ENCODE peak calls at places on chromosomes 2 and 18, in seven cellular contexts. One of them, this sample, is unnamed.

GRCh38 chr2:31354837-31355236 is 59.7 kb downstream of the XDH start:
- DNase-seq in HepG2: no peak
- DNase-seq in GM12878: no peak
- DNase-seq in K562: no peak
- DNase-seq in esophagus muscularis mucosa: no peak
- DNase-seq in sigmoid colon: no peak
- DNase-seq in transverse colon: no peak
- DNase-seq in this sample: no peak

GRCh38 chr2:64471616-64472015 is 17.7 kb downstream of the LGALSL start:
- DNase-seq in esophagus muscularis mucosa: no peak
- DNase-seq in HepG2: no peak
- DNase-seq in K562: no peak
- DNase-seq in GM12878: no peak
- DNase-seq in sigmoid colon: no peak
- DNase-seq in transverse colon: no peak
- DNase-seq in this sample: no peak

GRCh38 chr2:9145752-9146430 is 60.7 kb upstream of the ASAP2 start:
- DNase-seq in HepG2: no peak
- DNase-seq in esophagus muscularis mucosa: no peak
- DNase-seq in K562: no peak
- DNase-seq in transverse colon: no peak
- DNase-seq in GM12878: no peak
- DNase-seq in sigmoid colon: no peak
- DNase-seq in this sample: no peak

GRCh38 chr2:217838409-217838831 is 164.4 kb downstream of the TNS1 start:
- DNase-seq in HepG2: no peak
- DNase-seq in esophagus muscularis mucosa: no peak
- DNase-seq in K562: no peak
- DNase-seq in transverse colon: no peak
- DNase-seq in sigmoid colon: peak
- DNase-seq in GM12878: no peak
- DNase-seq in this sample: no peak

GRCh38 chr2:14778015-14778414 is 145.5 kb downstream of the LRATD1 start:
- DNase-seq in HepG2: no peak
- DNase-seq in esophagus muscularis mucosa: no peak
- DNase-seq in K562: no peak
- DNase-seq in sigmoid colon: no peak
- DNase-seq in transverse colon: no peak
- DNase-seq in GM12878: no peak
- DNase-seq in this sample: no peak

GRCh38 chr18:68520406-68521075 is 194.4 kb downstream of the TMX3 start:
- DNase-seq in esophagus muscularis mucosa: no peak
- DNase-seq in K562: no peak
- DNase-seq in transverse colon: no peak
- DNase-seq in sigmoid colon: no peak
- DNase-seq in GM12878: no peak
- DNase-seq in HepG2: no peak
- DNase-seq in this sample: no peak

GRCh38 chr2:127093648-127094210 is 13.2 kb downstream of the BIN1 start:
- DNase-seq in K562: no peak
- DNase-seq in sigmoid colon: no peak
- DNase-seq in esophagus muscularis mucosa: no peak
- DNase-seq in GM12878: no peak
- DNase-seq in HepG2: no peak
- DNase-seq in transverse colon: no peak
- DNase-seq in this sample: no peak

GRCh38 chr18:70491734-70492348 is 203.0 kb downstream of the SOCS6 start:
- DNase-seq in esophagus muscularis mucosa: no peak
- DNase-seq in sigmoid colon: no peak
- DNase-seq in HepG2: peak
- DNase-seq in K562: peak
- DNase-seq in GM12878: no peak
- DNase-seq in transverse colon: peak
- DNase-seq in this sample: peak

GRCh38 chr2:172395503-172395902 is 31.9 kb upstream of the ITGA6 start:
- DNase-seq in esophagus muscularis mucosa: no peak
- DNase-seq in K562: no peak
- DNase-seq in HepG2: no peak
- DNase-seq in GM12878: no peak
- DNase-seq in transverse colon: no peak
- DNase-seq in sigmoid colon: no peak
- DNase-seq in this sample: no peak

GRCh38 chr2:216114476-216115223 is 5.5 kb downstream of the XRCC5 start:
- DNase-seq in GM12878: peak
- DNase-seq in transverse colon: peak
- DNase-seq in HepG2: peak
- DNase-seq in K562: peak
- DNase-seq in esophagus muscularis mucosa: peak
- DNase-seq in sigmoid colon: peak
- DNase-seq in this sample: peak

GRCh38 chr18:67117804-67118203 is 398.7 kb downstream of the DSEL start:
- DNase-seq in GM12878: no peak
- DNase-seq in sigmoid colon: no peak
- DNase-seq in K562: no peak
- DNase-seq in transverse colon: no peak
- DNase-seq in esophagus muscularis mucosa: no peak
- DNase-seq in HepG2: no peak
- DNase-seq in this sample: no peak

GRCh38 chr2:20141056-20141762 is 83.7 kb downstream of the SDC1 start:
- DNase-seq in transverse colon: peak
- DNase-seq in K562: peak
- DNase-seq in GM12878: no peak
- DNase-seq in sigmoid colon: peak
- DNase-seq in HepG2: peak
- DNase-seq in esophagus muscularis mucosa: no peak
- DNase-seq in this sample: peak

GRCh38 chr2:171166328-171166983 is 5.8 kb upstream of the TLK1 start:
- DNase-seq in K562: no peak
- DNase-seq in GM12878: no peak
- DNase-seq in transverse colon: no peak
- DNase-seq in sigmoid colon: no peak
- DNase-seq in HepG2: peak
- DNase-seq in esophagus muscularis mucosa: no peak
- DNase-seq in this sample: no peak

GRCh38 chr2:175889557-175890355 is 112.3 kb downstream of the LNPK start:
- DNase-seq in sigmoid colon: no peak
- DNase-seq in esophagus muscularis mucosa: no peak
- DNase-seq in transverse colon: no peak
- DNase-seq in HepG2: no peak
- DNase-seq in GM12878: no peak
- DNase-seq in K562: no peak
- DNase-seq in this sample: no peak

GRCh38 chr18:68448736-68449135 is 266.2 kb downstream of the TMX3 start:
- DNase-seq in GM12878: no peak
- DNase-seq in esophagus muscularis mucosa: no peak
- DNase-seq in HepG2: no peak
- DNase-seq in K562: no peak
- DNase-seq in sigmoid colon: no peak
- DNase-seq in transverse colon: no peak
- DNase-seq in this sample: no peak

GRCh38 chr2:85893428-85894258 is 4.9 kb upstream of the ST3GAL5 start:
- DNase-seq in sigmoid colon: no peak
- DNase-seq in transverse colon: no peak
- DNase-seq in HepG2: no peak
- DNase-seq in GM12878: no peak
- DNase-seq in esophagus muscularis mucosa: no peak
- DNase-seq in K562: no peak
- DNase-seq in this sample: no peak

GRCh38 chr2:3121601-3122000 is 256.0 kb downstream of the EIPR1 start:
- DNase-seq in GM12878: no peak
- DNase-seq in sigmoid colon: no peak
- DNase-seq in K562: no peak
- DNase-seq in transverse colon: no peak
- DNase-seq in esophagus muscularis mucosa: no peak
- DNase-seq in HepG2: no peak
- DNase-seq in this sample: no peak

GRCh38 chr2:3116371-3116770 is 261.2 kb downstream of the EIPR1 start:
- DNase-seq in GM12878: no peak
- DNase-seq in HepG2: no peak
- DNase-seq in sigmoid colon: no peak
- DNase-seq in K562: no peak
- DNase-seq in esophagus muscularis mucosa: no peak
- DNase-seq in transverse colon: no peak
- DNase-seq in this sample: no peak

GRCh38 chr2:3114406-3115185 is 263.0 kb downstream of the EIPR1 start:
- DNase-seq in HepG2: no peak
- DNase-seq in transverse colon: no peak
- DNase-seq in sigmoid colon: peak
- DNase-seq in GM12878: no peak
- DNase-seq in esophagus muscularis mucosa: no peak
- DNase-seq in K562: no peak
- DNase-seq in this sample: no peak

GRCh38 chr2:3115301-3116042 is 262.1 kb downstream of the EIPR1 start:
- DNase-seq in sigmoid colon: no peak
- DNase-seq in esophagus muscularis mucosa: no peak
- DNase-seq in GM12878: no peak
- DNase-seq in HepG2: no peak
- DNase-seq in transverse colon: no peak
- DNase-seq in K562: no peak
- DNase-seq in this sample: no peak

DNA sequence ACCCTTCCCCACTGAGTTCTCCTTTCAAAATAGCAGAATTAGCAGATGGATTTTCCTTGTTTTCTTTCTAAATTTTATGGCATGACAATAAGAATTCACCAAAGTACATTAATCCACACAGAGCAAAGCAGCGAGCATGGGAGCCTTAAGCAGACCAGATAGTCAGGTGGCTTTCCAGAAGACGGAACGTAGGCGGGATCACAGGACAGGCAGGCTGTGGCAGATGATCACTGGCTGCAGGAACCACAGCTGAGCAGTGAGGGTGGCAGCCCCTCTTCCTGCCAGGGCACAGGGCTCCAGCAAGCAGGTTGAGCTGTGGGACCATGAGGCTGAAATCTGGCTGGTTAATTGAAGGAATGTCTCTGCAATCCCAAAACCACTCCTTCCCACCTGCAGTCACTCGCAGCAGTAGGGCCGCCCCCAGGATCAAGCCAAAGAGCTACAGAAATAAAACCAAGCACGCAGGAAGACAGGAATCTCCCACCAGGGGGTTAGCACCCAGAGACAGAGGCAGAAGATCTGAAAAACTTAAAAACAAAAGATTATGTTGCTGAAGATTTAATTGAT is 259.9 kb downstream of the EIPR1 start:
- DNase-seq in sigmoid colon: peak
- DNase-seq in GM12878: no peak
- DNase-seq in esophagus muscularis mucosa: no peak
- DNase-seq in transverse colon: no peak
- DNase-seq in HepG2: no peak
- DNase-seq in K562: no peak
- DNase-seq in this sample: no peak
- TF ChIP-seq POLR2A in sigmoid colon: no peak
- TF ChIP-seq POLR2A in GM12878: no peak
- TF ChIP-seq POLR2A in esophagus muscularis mucosa: no peak
- TF ChIP-seq POLR2A in transverse colon: no peak
- TF ChIP-seq POLR2A in HepG2: no peak
- TF ChIP-seq POLR2A in K562: no peak
- TF ChIP-seq POLR2A in this sample: no peak

GRCh38 chr2:231662028-231662810 is 46.1 kb upstream of the PTMA start:
- DNase-seq in K562: peak
- DNase-seq in esophagus muscularis mucosa: peak
- DNase-seq in sigmoid colon: peak
- DNase-seq in HepG2: no peak
- DNase-seq in GM12878: peak
- DNase-seq in transverse colon: peak
- DNase-seq in this sample: peak
- TF ChIP-seq EP300 in K562: no peak
- TF ChIP-seq EP300 in esophagus muscularis mucosa: no peak
- TF ChIP-seq EP300 in sigmoid colon: peak
- TF ChIP-seq EP300 in HepG2: no peak
- TF ChIP-seq EP300 in GM12878: peak
- TF ChIP-seq EP300 in transverse colon: no peak
- TF ChIP-seq EP300 in this sample: no peak

GRCh38 chr2:147049888-147050446 is 794.9 kb upstream of the ACVR2A start:
- DNase-seq in transverse colon: no peak
- DNase-seq in HepG2: no peak
- DNase-seq in GM12878: no peak
- DNase-seq in sigmoid colon: no peak
- DNase-seq in K562: no peak
- DNase-seq in esophagus muscularis mucosa: no peak
- DNase-seq in this sample: no peak
- TF ChIP-seq POLR2AphosphoS5 in transverse colon: no peak
- TF ChIP-seq POLR2AphosphoS5 in HepG2: no peak
- TF ChIP-seq POLR2AphosphoS5 in GM12878: no peak
- TF ChIP-seq POLR2AphosphoS5 in sigmoid colon: no peak
- TF ChIP-seq POLR2AphosphoS5 in K562: no peak
- TF ChIP-seq POLR2AphosphoS5 in esophagus muscularis mucosa: no peak
- TF ChIP-seq POLR2AphosphoS5 in this sample: no peak

GRCh38 chr18:12597775-12598174 is 60.1 kb downstream of the SPIRE1 start:
- DNase-seq in K562: no peak
- DNase-seq in esophagus muscularis mucosa: no peak
- DNase-seq in transverse colon: no peak
- DNase-seq in sigmoid colon: no peak
- DNase-seq in HepG2: peak
- DNase-seq in GM12878: no peak
- DNase-seq in this sample: no peak

GRCh38 chr18:12595571-12596255 is 62.2 kb downstream of the SPIRE1 start:
- DNase-seq in sigmoid colon: no peak
- DNase-seq in esophagus muscularis mucosa: no peak
- DNase-seq in GM12878: no peak
- DNase-seq in transverse colon: no peak
- DNase-seq in K562: no peak
- DNase-seq in HepG2: peak
- DNase-seq in this sample: no peak

GRCh38 chr18:12599966-12600365 is 57.9 kb downstream of the SPIRE1 start:
- DNase-seq in GM12878: no peak
- DNase-seq in sigmoid colon: no peak
- DNase-seq in transverse colon: no peak
- DNase-seq in esophagus muscularis mucosa: no peak
- DNase-seq in K562: no peak
- DNase-seq in HepG2: no peak
- DNase-seq in this sample: no peak

GRCh38 chr18:12599543-12599942 is 58.4 kb downstream of the SPIRE1 start:
- DNase-seq in sigmoid colon: no peak
- DNase-seq in transverse colon: no peak
- DNase-seq in K562: no peak
- DNase-seq in HepG2: no peak
- DNase-seq in GM12878: no peak
- DNase-seq in esophagus muscularis mucosa: no peak
- DNase-seq in this sample: no peak

DNA sequence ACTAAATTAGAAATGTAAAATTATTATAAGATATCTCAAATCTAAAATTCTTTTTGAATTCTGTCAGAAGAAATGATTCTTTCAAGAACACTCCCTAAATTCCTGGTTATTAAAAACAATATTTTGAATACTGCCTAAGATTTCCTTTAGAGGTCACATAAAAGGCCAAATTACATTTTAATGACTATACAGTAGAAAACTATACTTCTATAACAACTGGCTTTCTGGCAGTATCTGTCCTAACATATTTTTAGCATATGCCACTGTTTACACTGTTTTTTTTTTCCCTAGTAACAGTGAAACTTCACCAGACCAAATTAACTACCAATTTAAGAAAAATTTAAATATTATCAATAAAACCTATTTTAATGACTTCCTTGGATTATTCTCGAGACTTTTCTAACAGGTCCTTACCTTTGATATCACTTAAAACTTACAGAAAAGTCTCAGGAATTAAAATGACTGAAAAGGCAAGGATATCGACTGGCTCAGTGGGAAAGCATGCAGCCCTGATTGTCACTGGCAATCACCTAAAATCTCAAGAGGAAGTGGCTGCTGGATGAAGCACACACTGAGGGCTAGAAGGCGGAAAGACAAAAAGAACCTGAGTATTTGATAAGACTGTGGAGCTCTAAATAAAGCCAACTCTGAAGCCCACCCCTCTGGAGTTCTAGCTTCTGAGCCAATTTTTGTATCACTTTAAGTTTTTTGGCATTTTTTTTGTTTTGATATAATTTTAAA is 59.6 kb downstream of the SPIRE1 start:
- DNase-seq in GM12878: no peak
- DNase-seq in sigmoid colon: no peak
- DNase-seq in HepG2: no peak
- DNase-seq in transverse colon: no peak
- DNase-seq in K562: no peak
- DNase-seq in esophagus muscularis mucosa: no peak
- DNase-seq in this sample: no peak
- TF ChIP-seq POLR2A in GM12878: no peak
- TF ChIP-seq POLR2A in sigmoid colon: no peak
- TF ChIP-seq POLR2A in HepG2: no peak
- TF ChIP-seq POLR2A in transverse colon: no peak
- TF ChIP-seq POLR2A in K562: no peak
- TF ChIP-seq POLR2A in esophagus muscularis mucosa: no peak
- TF ChIP-seq POLR2A in this sample: no peak

This sample was measured in stomach.